ENCODE peak calls at places on chromosomes 12 and 14, in six cellular contexts. K, I, C, O, J and H are unnamed samples.

GRCh38 chr12:64433915-64434314 is 18.0 kb upstream of the TBK1 start:
- DNase-seq in O (no peak), I (no peak), C (no peak), J (no peak), K (no peak), H (no peak)

GRCh38 chr12:74794522-74794921 is 256.9 kb downstream of the ATXN7L3B start:
- DNase-seq in J (no peak), C (no peak), I (peak), O (no peak), K (peak), H (no peak)

GRCh38 chr14:69518341-69519101 is 34.0 kb downstream of the PLEKHD1 start:
- DNase-seq in O (no peak), C (no peak), J (no peak), K (no peak), I (no peak), H (peak)

GRCh38 chr14:33551963-33552362 is 398.9 kb downstream of the EGLN3 start:
- DNase-seq in J (no peak), I (no peak), O (no peak), C (no peak), K (no peak), H (no peak)

GRCh38 chr12:48817957-48818830 is at the start of gene CACNB3:
- DNase-seq in O (peak), I (peak), C (peak), J (no peak), K (peak), H (no peak)

GRCh38 chr14:21711360-21711961 is 37.8 kb upstream of the OR4E1 start:
- DNase-seq in K (peak), C (no peak), O (no peak), J (peak), I (peak), H (no peak)

GRCh38 chr14:22908601-22909000 is 10.3 kb downstream of the RBM23 start:
- DNase-seq in C (no peak), I (no peak), K (no peak), O (no peak), J (no peak), H (no peak)

GRCh38 chr12:95173392-95174251 is 43.6 kb downstream of the FGD6 start:
- DNase-seq in O (no peak), C (peak), I (peak), J (peak), K (peak), H (peak)

GRCh38 chr14:86654558-86655184 is 1124.7 kb downstream of the FLRT2 start:
- DNase-seq in I (peak), C (no peak), J (peak), K (peak), O (peak), H (no peak)

GRCh38 chr12:59005195-59005961 is 85.1 kb upstream of the LRIG3 start:
- DNase-seq in C (no peak), O (no peak), I (no peak), K (peak), J (no peak), H (peak)

GRCh38 chr12:101414533-101415119 is 7.1 kb upstream of the ARL1 start:
- DNase-seq in J (peak), O (no peak), C (no peak), K (peak), I (peak), H (peak)

GRCh38 chr12:97446895-97447294 is 15.7 kb upstream of the RMST start:
- DNase-seq in J (no peak), O (no peak), C (no peak), K (no peak), I (no peak), H (no peak)

GRCh38 chr14:93007225-93007997 is 84.5 kb downstream of the CHGA start:
- DNase-seq in C (peak), I (peak), K (peak), J (peak), O (peak), H (peak)

GRCh38 chr12:25135531-25136154 is 59.3 kb downstream of the DNAI7 start:
- DNase-seq in I (no peak), J (no peak), K (peak), C (no peak), O (no peak), H (no peak)

GRCh38 chr14:97783001-97783400 is 985.8 kb downstream of the VRK1 start:
- DNase-seq in K (no peak), O (no peak), C (no peak), I (no peak), J (no peak), H (no peak)

GRCh38 chr12:80624986-80625530 is 82.4 kb upstream of the MYF6 start:
- DNase-seq in O (no peak), I (no peak), K (peak), C (no peak), J (no peak), H (no peak)

GRCh38 chr12:129532082-129532481 is 371.7 kb downstream of the TMEM132D start:
- DNase-seq in K (no peak), J (no peak), I (no peak), C (no peak), O (no peak), H (no peak)

GRCh38 chr14:81594012-81594411 is 60.4 kb upstream of the SEL1L start:
- DNase-seq in I (no peak), J (no peak), O (peak), C (no peak), K (no peak), H (no peak)

GRCh38 chr12:11879306-11879705 is 191.4 kb upstream of the BCL2L14 start:
- DNase-seq in I (no peak), O (no peak), K (peak), C (no peak), J (no peak), H (peak)

GRCh38 chr14:55789442-55789841 is 209.4 kb downstream of the KTN1 start:
- DNase-seq in C (no peak), J (no peak), K (no peak), I (peak), O (no peak), H (no peak)

GRCh38 chr12:8446642-8447547 is 8.9 kb upstream of the CLEC6A start:
- DNase-seq in K (no peak), O (no peak), J (no peak), C (no peak), I (no peak), H (no peak)

GRCh38 chr14:27026097-27026496 is 428.3 kb upstream of the NOVA1 start:
- DNase-seq in I (no peak), C (no peak), K (no peak), O (no peak), J (no peak), H (no peak)

GRCh38 chr14:94489336-94489735 is 13.3 kb upstream of the SERPINA9 start:
- DNase-seq in O (no peak), C (no peak), I (no peak), K (no peak), J (no peak), H (no peak)

GRCh38 chr12:130708648-130709047 is 7.5 kb downstream of the RIMBP2 start:
- DNase-seq in K (no peak), O (no peak), J (no peak), I (no peak), C (no peak), H (no peak)

GRCh38 chr12:9798008-9798619 is 29.2 kb upstream of the KLRF1 start:
- DNase-seq in J (peak), K (peak), I (peak), C (no peak), O (no peak), H (no peak)

GRCh38 chr12:12008232-12008850 is 62.4 kb upstream of the BCL2L14 start:
- DNase-seq in O (no peak), J (no peak), C (no peak), K (no peak), I (no peak), H (no peak)

GRCh38 chr12:48216785-48217184 is 13.7 kb upstream of the OR10AD1 start:
- DNase-seq in J (no peak), C (no peak), I (no peak), O (no peak), K (no peak), H (no peak)

GRCh38 chr12:130644566-130644965 is 71.5 kb downstream of the RIMBP2 start:
- DNase-seq in K (no peak), I (no peak), J (no peak), C (no peak), O (no peak), H (no peak)

GRCh38 chr14:38593477-38593876 is 337.6 kb upstream of the CLEC14A start:
- DNase-seq in O (no peak), K (no peak), C (no peak), J (no peak), I (no peak), H (no peak)

GRCh38 chr14:21275261-21275858 is 4.5 kb upstream of the RPGRIP1 start:
- DNase-seq in O (no peak), C (no peak), I (no peak), K (no peak), J (no peak), H (no peak)

GRCh38 chr14:28761438-28762289 is 4.9 kb upstream of the FOXG1 start:
- DNase-seq in K (peak), C (no peak), I (no peak), O (no peak), J (no peak), H (no peak)

GRCh38 chr14:102086346-102086971 is 385 bp downstream of the HSP90AA1 start:
- DNase-seq in O (peak), J (no peak), K (peak), C (peak), I (peak), H (no peak)

GRCh38 chr12:122437656-122438121 is 15.2 kb upstream of the CLIP1 start:
- DNase-seq in K (peak), J (no peak), O (peak), I (no peak), C (peak), H (no peak)

GRCh38 chr12:102917026-102917787 is at the start of gene PAH:
- DNase-seq in O (no peak), J (no peak), K (no peak), C (no peak), I (no peak), H (no peak)

GRCh38 chr12:132373967-132374820 is 44.8 kb upstream of the GALNT9 start:
- DNase-seq in O (no peak), K (no peak), I (no peak), C (no peak), J (no peak), H (no peak)
- TF ChIP-seq CTCF in O (no peak), K (peak), I (peak), C (no peak), J (no peak), H (peak)

GRCh38 chr14:24116111-24116809 is 1.5 kb upstream of the NRL start:
- DNase-seq in K (no peak), C (no peak), O (no peak), J (no peak), I (no peak), H (no peak)
- H3K4me3 ChIP-seq in K (no peak), C (peak), O (peak), J (no peak), I (no peak), H (peak)

DNA sequence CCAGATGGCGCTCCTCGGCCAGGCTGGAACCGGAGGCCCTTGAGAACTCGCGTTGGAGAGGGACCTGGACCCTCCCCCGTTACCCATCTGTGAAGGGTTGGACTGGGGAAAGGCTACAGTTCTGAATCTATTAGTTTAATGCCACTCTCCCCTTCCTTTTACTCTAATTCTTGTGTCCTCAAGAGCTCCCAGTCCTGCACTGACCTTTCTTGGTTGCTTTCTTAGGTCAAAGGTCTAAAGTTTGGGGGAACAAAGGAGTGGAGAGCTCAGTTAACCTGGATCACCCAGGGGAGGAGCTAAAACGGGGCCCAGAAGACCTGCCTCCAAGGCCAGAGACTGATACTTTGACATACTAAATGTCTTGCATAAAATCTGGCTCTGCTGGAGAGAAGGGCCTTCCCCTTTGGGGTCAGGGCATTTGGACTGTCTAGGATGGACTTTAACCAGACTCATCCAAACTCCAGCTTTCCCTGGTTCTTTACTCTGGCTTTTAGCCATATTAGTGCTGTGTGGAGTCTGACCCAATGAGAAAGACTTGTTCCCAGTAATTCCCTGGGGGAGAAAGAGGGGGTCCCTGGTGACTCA is 923 bp upstream of the MLF2 start:
- DNase-seq in I (no peak), C (no peak), K (no peak), J (no peak), O (no peak), H (no peak)
- TF ChIP-seq CTCF in I (no peak), C (no peak), K (no peak), J (no peak), O (peak), H (peak)

GRCh38 chr12:127060310-127060847 is 1206.6 kb upstream of the TMEM132C start:
- DNase-seq in O (no peak), K (no peak), C (no peak), I (no peak), J (no peak), H (no peak)
- H3K4me3 ChIP-seq in O (no peak), K (no peak), C (no peak), I (no peak), J (no peak), H (no peak)

GRCh38 chr12:16387919-16388318 is 40.5 kb downstream of the MGST1 start:
- DNase-seq in I (no peak), J (no peak), K (no peak), O (no peak), C (no peak), H (no peak)

GRCh38 chr12:16389594-16389993 is 42.1 kb downstream of the MGST1 start:
- DNase-seq in I (peak), K (peak), C (no peak), J (no peak), O (no peak), H (peak)

GRCh38 chr12:16384732-16385131 is 37.3 kb downstream of the MGST1 start:
- DNase-seq in J (no peak), C (no peak), O (no peak), I (no peak), K (no peak), H (no peak)

DNA sequence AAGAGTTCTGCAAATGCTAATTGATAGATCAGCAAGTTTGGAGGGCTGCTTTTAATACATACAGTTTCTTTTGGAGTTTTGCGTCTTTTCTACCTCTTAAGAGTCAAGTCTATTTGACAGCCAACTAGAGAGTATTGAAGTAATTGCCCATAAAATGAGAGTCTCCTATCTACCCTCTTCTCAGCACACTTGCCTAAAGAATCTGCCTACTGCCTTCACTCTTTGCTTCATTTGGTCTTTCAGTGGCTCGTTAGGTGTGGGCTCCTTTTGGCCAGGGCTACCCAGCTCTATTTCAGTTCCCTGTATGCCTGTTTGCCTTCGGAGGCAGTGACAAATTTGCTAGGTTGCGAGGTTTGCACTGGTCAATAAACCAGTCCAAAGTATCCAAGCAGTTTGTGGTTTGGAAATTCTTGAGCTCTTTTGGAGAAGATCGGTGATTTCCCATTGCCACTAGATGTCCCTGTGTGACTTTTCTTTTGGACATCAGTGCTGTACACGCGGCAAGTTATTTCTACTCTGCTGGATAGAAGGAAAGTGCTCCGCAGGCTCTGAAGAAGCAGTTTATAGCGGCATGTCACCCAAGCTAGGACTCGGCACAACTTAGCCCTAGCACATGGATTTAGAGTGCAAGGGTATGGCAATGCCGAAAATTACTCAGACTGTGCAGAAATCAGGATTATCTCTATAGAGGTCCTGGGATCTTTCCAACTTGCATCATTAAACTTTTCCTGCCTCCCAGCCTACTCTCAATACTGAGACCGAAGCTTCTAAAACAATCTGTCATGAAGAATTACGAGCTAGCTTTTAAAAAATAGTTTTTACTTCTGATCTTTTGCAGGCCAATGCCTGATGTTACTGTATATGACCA is 38.6 kb downstream of the MGST1 start:
- DNase-seq in O (peak), K (peak), J (peak), I (peak), C (no peak), H (peak)
- TF ChIP-seq CTCF in O (no peak), K (peak), J (peak), I (peak), C (peak), H (peak)

DNA sequence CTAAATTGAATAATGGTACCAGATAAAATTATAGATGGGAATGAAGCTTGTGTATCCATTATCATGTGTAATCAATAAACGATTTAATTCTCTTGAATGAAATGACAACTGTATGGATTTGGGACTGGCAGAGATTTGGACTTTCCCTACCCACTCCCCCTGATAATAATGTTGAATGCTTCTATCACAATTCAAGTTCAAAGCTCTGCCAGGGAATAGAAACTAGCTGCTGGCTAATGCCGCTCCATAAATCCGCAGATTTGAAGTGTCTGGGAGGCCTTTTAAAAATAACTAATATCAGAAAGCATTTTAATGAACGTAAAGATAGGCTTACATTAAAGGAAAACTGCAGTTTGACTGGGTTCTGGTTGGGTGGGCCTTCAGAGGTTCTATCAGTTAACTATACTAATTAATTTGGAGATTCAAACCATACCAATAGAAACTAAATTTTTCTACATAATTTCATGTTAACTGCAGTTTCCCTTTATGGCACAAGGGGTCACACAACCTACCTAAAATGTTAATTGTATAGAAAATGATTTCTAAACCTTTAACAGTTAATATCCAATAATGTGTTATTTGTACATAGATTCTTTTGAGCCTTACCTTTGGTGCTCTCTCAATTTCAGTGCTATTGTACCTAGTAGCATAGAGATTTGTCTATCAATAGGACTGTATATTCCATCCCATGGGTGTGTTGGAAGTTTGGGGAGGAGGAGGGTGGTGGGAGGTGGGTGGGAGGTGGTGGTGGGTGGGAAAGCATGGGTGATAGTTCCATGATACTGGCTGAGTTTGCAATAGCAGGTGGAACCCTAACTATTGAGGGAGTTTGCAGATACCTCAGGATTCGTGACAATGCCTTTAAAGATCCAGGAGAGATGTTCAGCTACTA is 4.9 kb downstream of the HNRNPA1 start:
- DNase-seq in I (no peak), O (no peak), K (no peak), J (no peak), C (no peak), H (no peak)
- H3K4me3 ChIP-seq in I (peak), O (no peak), K (no peak), J (peak), C (peak), H (no peak)